ENCODE peak calls at places on chromosomes 2 and 18, in ten cellular contexts. Y is HEK293T; Q is NB4; X is substantia nigra; G is amniotic stem cell; S is sciatic nerve; O is stimulated activated CD8-positive, alpha-beta memory T cell treated with anti-CD3 and anti-CD28 coated beads, Interleukin-4, amount 100 ng/mL, for 4 hours; D is Calu3; L is NCI-H2171; P is NCI-H82. I is an unnamed sample.

GRCh38 chr18:23038712-23039111 is 96.6 kb upstream of the CABLES1 start:
- DNase-seq in S (no peak), X (no peak), O (no peak), L (no peak), Q (no peak), P (no peak), G (peak; percentile 57), Y (no peak), D (no peak), I (no peak)

GRCh38 chr2:26080356-26080755 is 46.5 kb downstream of the RAB10 start:
- DNase-seq in X (no peak), Y (no peak), S (no peak), G (no peak), P (no peak), D (no peak), L (no peak), O (no peak), Q (no peak), I (no peak)

GRCh38 chr18:10270160-10270571 is 184.3 kb upstream of the APCDD1 start:
- DNase-seq in Q (no peak), S (no peak), D (no peak), G (no peak), P (no peak), L (no peak), Y (no peak), X (no peak), O (no peak), I (peak; percentile 92)

GRCh38 chr2:58042486-58042970 is 4.1 kb upstream of the VRK2 start:
- DNase-seq in S (no peak), P (peak; percentile 26), X (no peak), Y (no peak), G (peak; percentile 24), O (no peak), Q (peak; percentile 43), L (no peak), D (peak; percentile 48), I (peak; percentile 89)

GRCh38 chr2:128474962-128475361 is 156.3 kb upstream of the HS6ST1 start:
- DNase-seq in P (no peak), Y (no peak), D (no peak), Q (no peak), O (no peak), S (no peak), L (no peak), G (no peak), X (no peak), I (no peak)

GRCh38 chr2:100846716-100847115 is 26.8 kb downstream of the NPAS2 start:
- DNase-seq in X (no peak), P (no peak), O (no peak), Q (no peak), Y (no peak), G (no peak), L (no peak), S (no peak), D (no peak), I (no peak)

GRCh38 chr2:24993797-24994196 is 22.0 kb upstream of the DNAJC27 start:
- DNase-seq in Y (no peak), L (no peak), D (no peak), Q (no peak), O (no peak), G (no peak), S (no peak), X (no peak), P (no peak), I (no peak)

GRCh38 chr2:173644146-173644545 is 289.5 kb downstream of the CDCA7 start:
- DNase-seq in G (peak; percentile 27), D (no peak), L (no peak), S (no peak), Q (no peak), P (no peak), Y (no peak), O (no peak), X (no peak), I (no peak)

GRCh38 chr2:160063895-160064577 is 1.6 kb upstream of the PLA2R1 start:
- DNase-seq in D (no peak), Y (no peak), S (no peak), G (no peak), X (no peak), O (no peak), P (no peak), Q (no peak), L (no peak), I (no peak)

GRCh38 chr18:9147440-9148238 is 11.1 kb downstream of the ANKRD12 start:
- DNase-seq in S (no peak), O (no peak), Y (peak; percentile 26), L (peak; percentile 1), X (peak; percentile 22), Q (peak; percentile 79), G (peak; percentile 32), P (peak; percentile 71), D (peak; percentile 39), I (peak; percentile 49)

GRCh38 chr2:236949089-236949935 is 136.4 kb upstream of the COPS8 start:
- DNase-seq in D (no peak), P (no peak), O (no peak), X (no peak), Y (no peak), L (no peak), G (no peak), Q (no peak), S (no peak), I (no peak)

GRCh38 chr2:109372614-109373013 is 241.2 kb downstream of the SEPTIN10 start:
- DNase-seq in X (no peak), L (no peak), G (no peak), Y (no peak), D (no peak), Q (no peak), O (no peak), S (no peak), P (no peak), I (no peak)

GRCh38 chr2:218659258-218659987 is at the start of the genes BCS1L and ZNF142:
- DNase-seq in X (peak; percentile 87), S (peak; percentile 92), Q (peak; percentile 98), G (no peak), D (peak; percentile 96), P (peak; percentile 97), L (peak; percentile 94), O (peak; percentile 92), Y (peak; percentile 90), I (peak; percentile 58)

GRCh38 chr2:195871326-195871725 is 197.3 kb downstream of the DNAH7 start:
- DNase-seq in P (no peak), L (no peak), O (no peak), G (no peak), S (no peak), Y (no peak), Q (no peak), D (no peak), X (no peak), I (no peak)

GRCh38 chr2:47274054-47274779 is 119.1 kb upstream of the STPG4 start:
- DNase-seq in G (peak; percentile 30), O (no peak), X (no peak), D (no peak), P (no peak), S (no peak), Y (no peak), Q (no peak), L (no peak), I (no peak)

GRCh38 chr2:37091873-37092272 is 7.6 kb downstream of the GPATCH11 start:
- DNase-seq in X (no peak), D (no peak), Y (no peak), Q (no peak), O (no peak), P (no peak), L (no peak), S (no peak), G (no peak), I (no peak)

GRCh38 chr2:233824373-233824772 is 30.0 kb downstream of the HJURP start:
- DNase-seq in P (no peak), Q (no peak), D (no peak), X (no peak), G (no peak), L (no peak), O (no peak), Y (no peak), S (no peak), I (no peak)

GRCh38 chr2:38260469-38260868 is 116.6 kb downstream of the ATL2 start:
- DNase-seq in G (no peak), D (no peak), S (no peak), Q (peak; percentile 10), L (no peak), Y (no peak), X (no peak), P (no peak), O (no peak), I (no peak)

GRCh38 chr2:239727182-239727775 is 297.9 kb downstream of the NDUFA10 start:
- DNase-seq in D (no peak), Q (no peak), L (no peak), P (no peak), O (no peak), X (no peak), S (peak; percentile 27), G (no peak), Y (no peak), I (no peak)

GRCh38 chr2:140275427-140275826 is 1495.2 kb upstream of the NXPH2 start:
- DNase-seq in X (no peak), P (no peak), S (no peak), Q (no peak), L (no peak), D (no peak), Y (peak; percentile 10), O (no peak), G (no peak), I (no peak)

GRCh38 chr2:19682493-19682892 is 219.3 kb downstream of the TTC32 start:
- DNase-seq in O (no peak), Y (no peak), P (no peak), X (no peak), G (no peak), D (peak; percentile 28), L (no peak), S (no peak), Q (no peak), I (no peak)

GRCh38 chr18:41436772-41437171 is 518.3 kb upstream of the PIK3C3 start:
- DNase-seq in Q (no peak), L (no peak), S (no peak), X (no peak), D (no peak), Y (no peak), O (no peak), P (no peak), G (no peak), I (no peak)

GRCh38 chr18:45467307-45467706 is 148.0 kb upstream of the SLC14A2 start:
- DNase-seq in Q (peak; percentile 20), O (no peak), X (no peak), D (no peak), L (no peak), Y (no peak), S (no peak), G (no peak), P (no peak), I (no peak)

GRCh38 chr2:143792602-143793001 is 663.4 kb downstream of the ARHGAP15 start:
- DNase-seq in G (no peak), O (no peak), P (no peak), S (no peak), Y (no peak), D (no peak), L (no peak), X (no peak), Q (no peak), I (no peak)

GRCh38 chr2:173076557-173077345 is 1.1 kb downstream of the MAP3K20 start:
- DNase-seq in L (peak; percentile 22), D (peak; percentile 40), Y (peak; percentile 37), Q (peak; percentile 51), X (no peak), G (no peak), O (no peak), P (peak; percentile 76), S (peak; percentile 63), I (no peak)

I was measured in pulmonary artery endothelial cell.